ENCODE peak calls at places on chromosomes 1 and 21, in nine cellular contexts. N is NCI-H1694 treated with DMSO at 0.1 percent for 48 hours; S is bronchial epithelial cell; B is NB4; I is epithelial cell of esophagus; Q is MV-4-11; H is stimulated activated CD4-positive, alpha-beta T cell treated with anti-CD3 and anti-CD28 coated beads, Interleukin-15, amount 100 ng/mL, for 1 hour; K is RKO; U is T-helper 2 cell. E is an unnamed sample.

GRCh38 chr21:37862536-37862935 is 53.7 kb downstream of the KCNJ6 start:
- DNase-seq in N (peak), S (peak), B (peak), I (peak), Q (peak), H (no peak), K (peak), U (peak), E (peak)

GRCh38 chr21:16280731-16281130 is 550.9 kb downstream of the USP25 start:
- DNase-seq in N (no peak), S (no peak), B (no peak), I (no peak), Q (no peak), H (no peak), K (no peak), U (no peak), E (no peak)

GRCh38 chr1:228393268-228393699 is 13.4 kb downstream of the TRIM11 start:
- DNase-seq in N (no peak), S (peak), B (peak), I (peak), Q (peak), H (no peak), K (peak), U (no peak), E (no peak)

GRCh38 chr1:29304025-29304684 is 67.8 kb downstream of the PTPRU start:
- DNase-seq in N (no peak), S (no peak), B (no peak), I (no peak), Q (no peak), H (no peak), K (no peak), U (no peak), E (no peak)

GRCh38 chr1:56451491-56451890 is 127.9 kb downstream of the PLPP3 start:
- DNase-seq in N (no peak), S (no peak), B (no peak), I (no peak), Q (no peak), H (no peak), K (no peak), U (no peak), E (no peak)

GRCh38 chr1:183515002-183515689 is 42.8 kb downstream of the SMG7 start:
- DNase-seq in N (no peak), S (peak), B (no peak), I (peak), Q (no peak), H (no peak), K (peak), U (no peak), E (no peak)

GRCh38 chr1:212179394-212180076 is 105.7 kb upstream of the PPP2R5A start:
- DNase-seq in N (no peak), S (peak), B (peak), I (peak), Q (peak), H (no peak), K (peak), U (no peak), E (no peak)

GRCh38 chr1:159829822-159830455 is 3.3 kb downstream of the SLAMF8 start:
- DNase-seq in N (peak), S (peak), B (no peak), I (no peak), Q (no peak), H (no peak), K (no peak), U (no peak), E (no peak)

GRCh38 chr1:19524791-19525190 is 39.5 kb upstream of the CAPZB start:
- DNase-seq in N (no peak), S (no peak), B (no peak), I (no peak), Q (no peak), H (no peak), K (no peak), U (no peak), E (no peak)

GRCh38 chr1:24955161-24955560 is 25.1 kb upstream of the RUNX3 start:
- DNase-seq in N (no peak), S (peak), B (peak), I (peak), Q (peak), H (peak), K (no peak), U (peak), E (peak)

GRCh38 chr1:7707527-7707926 is 63.6 kb upstream of the VAMP3 start:
- DNase-seq in N (no peak), S (peak), B (no peak), I (peak), Q (no peak), H (no peak), K (peak), U (no peak), E (no peak)

GRCh38 chr1:78490861-78491310 is at the start of gene PTGFR:
- DNase-seq in N (no peak), S (no peak), B (no peak), I (peak), Q (no peak), H (no peak), K (no peak), U (peak), E (no peak)

GRCh38 chr1:111270781-111271463 is 19.7 kb upstream of the CHIA start:
- DNase-seq in N (no peak), S (no peak), B (no peak), I (no peak), Q (no peak), H (no peak), K (no peak), U (no peak), E (no peak)

GRCh38 chr21:30340714-30341573 is 3.5 kb upstream of the KRTAP27-1 start:
- DNase-seq in N (peak), S (peak), B (peak), I (peak), Q (peak), H (no peak), K (peak), U (peak), E (peak)

GRCh38 chr21:37551406-37552355 is 185.1 kb downstream of the DYRK1A start:
- DNase-seq in N (no peak), S (no peak), B (no peak), I (no peak), Q (no peak), H (no peak), K (no peak), U (no peak), E (no peak)

GRCh38 chr1:173482683-173483082 is 5.5 kb downstream of the PRDX6 start:
- DNase-seq in N (no peak), S (no peak), B (no peak), I (no peak), Q (no peak), H (no peak), K (no peak), U (no peak), E (no peak)

GRCh38 chr1:70353641-70354331 is 736 bp downstream of the ANKRD13C start:
- DNase-seq in N (no peak), S (peak), B (peak), I (peak), Q (peak), H (no peak), K (peak), U (peak), E (no peak)

GRCh38 chr1:100440075-100440809 is 87.9 kb downstream of the CDC14A start:
- DNase-seq in N (no peak), S (no peak), B (peak), I (no peak), Q (no peak), H (peak), K (no peak), U (peak), E (no peak)

GRCh38 chr1:94113592-94114322 is 7.2 kb downstream of the ABCA4 start:
- DNase-seq in N (no peak), S (no peak), B (no peak), I (no peak), Q (no peak), H (no peak), K (no peak), U (no peak), E (no peak)

GRCh38 chr1:145927916-145928647 is 798 bp upstream of the RBM8A start:
- DNase-seq in N (no peak), S (no peak), B (no peak), I (no peak), Q (no peak), H (no peak), K (no peak), U (peak), E (no peak)

GRCh38 chr1:63674865-63675815 is 81.9 kb downstream of the PGM1 start:
- DNase-seq in N (no peak), S (no peak), B (no peak), I (no peak), Q (no peak), H (no peak), K (no peak), U (no peak), E (no peak)

GRCh38 chr1:215793210-215793609 is 226.1 kb downstream of the KCTD3 start:
- DNase-seq in N (peak), S (peak), B (peak), I (peak), Q (peak), H (no peak), K (peak), U (no peak), E (no peak)

GRCh38 chr1:81299892-81300291 is 500.8 kb upstream of the ADGRL2 start:
- DNase-seq in N (no peak), S (no peak), B (no peak), I (no peak), Q (no peak), H (no peak), K (no peak), U (no peak), E (no peak)

GRCh38 chr1:27570823-27571222 is 33.1 kb downstream of the AHDC1 start:
- DNase-seq in N (no peak), S (no peak), B (no peak), I (no peak), Q (no peak), H (no peak), K (no peak), U (no peak), E (no peak)

GRCh38 chr1:183272390-183272801 is 86.3 kb downstream of the LAMC2 start:
- DNase-seq in N (no peak), S (peak), B (no peak), I (peak), Q (no peak), H (no peak), K (no peak), U (no peak), E (no peak)

GRCh38 chr1:111605553-111605952 is 14.0 kb upstream of the RAP1A start:
- DNase-seq in N (no peak), S (no peak), B (peak), I (peak), Q (peak), H (no peak), K (no peak), U (peak), E (peak)

GRCh38 chr1:214281030-214281901 is at the start of gene SMYD2:
- DNase-seq in N (peak), S (peak), B (peak), I (peak), Q (peak), H (peak), K (peak), U (peak), E (peak)

GRCh38 chr1:67846538-67846937 is 13.3 kb upstream of the GNG12 start:
- DNase-seq in N (no peak), S (peak), B (no peak), I (peak), Q (no peak), H (no peak), K (no peak), U (no peak), E (no peak)

GRCh38 chr1:203519053-203519770 is 25.3 kb downstream of the OPTC start:
- DNase-seq in N (no peak), S (peak), B (no peak), I (peak), Q (no peak), H (no peak), K (no peak), U (no peak), E (no peak)

GRCh38 chr1:157116735-157117103 is 17.1 kb upstream of the ETV3L start:
- DNase-seq in N (no peak), S (no peak), B (no peak), I (no peak), Q (no peak), H (no peak), K (no peak), U (no peak), E (no peak)

GRCh38 chr21:38478782-38479181 is 19.5 kb downstream of the ERG start:
- DNase-seq in N (no peak), S (peak), B (peak), I (peak), Q (peak), H (no peak), K (peak), U (peak), E (no peak)

GRCh38 chr1:157488160-157488559 is 64.2 kb downstream of the FCRL5 start:
- DNase-seq in N (no peak), S (no peak), B (no peak), I (no peak), Q (no peak), H (no peak), K (no peak), U (no peak), E (no peak)

GRCh38 chr1:52674497-52675384 is 23.4 kb downstream of the COA7 start:
- DNase-seq in N (no peak), S (peak), B (peak), I (peak), Q (peak), H (no peak), K (no peak), U (peak), E (no peak)

GRCh38 chr21:35231115-35231514 is 182.0 kb upstream of the RUNX1 start:
- DNase-seq in N (no peak), S (peak), B (no peak), I (peak), Q (no peak), H (no peak), K (no peak), U (no peak), E (no peak)

GRCh38 chr1:175892686-175893085 is 149.3 kb upstream of the TNR start:
- DNase-seq in N (no peak), S (no peak), B (no peak), I (no peak), Q (no peak), H (no peak), K (no peak), U (no peak), E (no peak)

GRCh38 chr1:19514391-19514831 is 29.1 kb upstream of the CAPZB start:
- DNase-seq in N (no peak), S (no peak), B (no peak), I (no peak), Q (no peak), H (no peak), K (no peak), U (no peak), E (no peak)

E was measured in AML-193.